ENCODE peak calls at places on chromosomes 2 and 18, in seven cellular contexts. F is lung microvascular endothelial cell, Y is GOT3, Q is right cardiac atrium, V is AG09319, D is GM12892, S is SK-MEL-5. R is an unnamed sample.

GRCh38 chr2:9099341-9099751 is 95.9 kb upstream of the MBOAT2 start:
- DNase-seq in F (no peak), Y (no peak), Q (no peak), V (no peak), D (peak), S (no peak), R (no peak)

GRCh38 chr2:70516596-70516995 is 37.0 kb downstream of the TGFA start:
- DNase-seq in F (peak), Y (no peak), Q (no peak), V (no peak), D (peak), S (no peak), R (no peak)

GRCh38 chr2:241680827-241681599 is 5.6 kb downstream of the DTYMK start:
- DNase-seq in F (peak), Y (peak), Q (no peak), V (peak), D (no peak), S (peak), R (no peak)

GRCh38 chr2:160365691-160366367 is 127.8 kb downstream of the RBMS1 start:
- DNase-seq in F (no peak), Y (no peak), Q (peak), V (no peak), D (no peak), S (no peak), R (peak)

GRCh38 chr2:240426797-240427721 is 8.4 kb upstream of the GPC1 start:
- DNase-seq in F (no peak), Y (no peak), Q (no peak), V (no peak), D (no peak), S (no peak), R (peak)

GRCh38 chr2:226673314-226673723 is 126.3 kb downstream of the IRS1 start:
- DNase-seq in F (no peak), Y (no peak), Q (no peak), V (peak), D (no peak), S (peak), R (no peak)

GRCh38 chr18:24731981-24732380 is 271.5 kb downstream of the HRH4 start:
- DNase-seq in F (no peak), Y (no peak), Q (no peak), V (no peak), D (no peak), S (no peak), R (no peak)

GRCh38 chr2:242010567-242011513 is 141.3 kb downstream of the RTP5 start:
- DNase-seq in F (no peak), Y (no peak), Q (no peak), V (no peak), D (no peak), S (no peak), R (no peak)

GRCh38 chr18:12990128-12990485 is 1.1 kb upstream of the CEP192 start:
- DNase-seq in F (no peak), Y (no peak), Q (no peak), V (no peak), D (no peak), S (no peak), R (no peak)

GRCh38 chr2:201697899-201698298 is 545 bp downstream of the MPP4 start:
- DNase-seq in F (no peak), Y (no peak), Q (no peak), V (no peak), D (no peak), S (no peak), R (no peak)

GRCh38 chr2:38626326-38627031 is 23.8 kb upstream of the HNRNPLL start:
- DNase-seq in F (no peak), Y (no peak), Q (no peak), V (no peak), D (no peak), S (no peak), R (no peak)

GRCh38 chr2:149330127-149331022 is at the start of gene LYPD6:
- DNase-seq in F (peak), Y (peak), Q (peak), V (peak), D (peak), S (peak), R (peak)

GRCh38 chr2:47354013-47354816 is 48.7 kb upstream of the MSH2 start:
- DNase-seq in F (peak), Y (no peak), Q (no peak), V (no peak), D (no peak), S (no peak), R (no peak)

GRCh38 chr2:201466050-201466660 is 14.6 kb downstream of the STRADB start:
- DNase-seq in F (peak), Y (no peak), Q (no peak), V (peak), D (no peak), S (no peak), R (no peak)

GRCh38 chr2:46540496-46541342 is 61.4 kb downstream of the TMEM247 start:
- DNase-seq in F (peak), Y (no peak), Q (no peak), V (no peak), D (no peak), S (peak), R (peak)

GRCh38 chr2:41994177-41994576 is 53.6 kb upstream of the PKDCC start:
- DNase-seq in F (no peak), Y (no peak), Q (no peak), V (peak), D (no peak), S (no peak), R (no peak)

GRCh38 chr2:75608684-75609333 is 37.8 kb upstream of the MRPL19 start:
- DNase-seq in F (peak), Y (peak), Q (peak), V (no peak), D (peak), S (peak), R (peak)

GRCh38 chr2:233287871-233288270 is 19.7 kb upstream of the SAG start:
- DNase-seq in F (no peak), Y (no peak), Q (no peak), V (no peak), D (no peak), S (no peak), R (no peak)

GRCh38 chr2:219179601-219180465 is 1.8 kb downstream of the RETREG2 start:
- DNase-seq in F (no peak), Y (no peak), Q (no peak), V (no peak), D (no peak), S (no peak), R (no peak)

GRCh38 chr2:101133492-101134101 is 17.6 kb downstream of the TBC1D8 start:
- DNase-seq in F (no peak), Y (no peak), Q (no peak), V (no peak), D (no peak), S (no peak), R (no peak)

GRCh38 chr18:77044866-77045664 is 87.5 kb downstream of the MBP start:
- DNase-seq in F (no peak), Y (no peak), Q (no peak), V (no peak), D (no peak), S (no peak), R (no peak)

GRCh38 chr2:69054431-69054830 is 41.5 kb downstream of the ANTXR1 start:
- DNase-seq in F (no peak), Y (no peak), Q (no peak), V (no peak), D (no peak), S (no peak), R (no peak)

GRCh38 chr18:58338961-58339722 is 289.7 kb downstream of the ALPK2 start:
- DNase-seq in F (no peak), Y (no peak), Q (peak), V (no peak), D (no peak), S (no peak), R (no peak)

GRCh38 chr2:43269706-43270105 is 43.3 kb upstream of the ZFP36L2 start:
- DNase-seq in F (no peak), Y (no peak), Q (peak), V (peak), D (no peak), S (no peak), R (peak)

GRCh38 chr2:128717758-128718710 is 399.4 kb upstream of the HS6ST1 start:
- DNase-seq in F (no peak), Y (no peak), Q (peak), V (no peak), D (no peak), S (no peak), R (no peak)

GRCh38 chr2:150939087-150939486 is 322.6 kb downstream of the RBM43 start:
- DNase-seq in F (no peak), Y (no peak), Q (no peak), V (no peak), D (no peak), S (no peak), R (no peak)

GRCh38 chr18:47260924-47261701 is 9.7 kb upstream of the SKOR2 start:
- DNase-seq in F (no peak), Y (no peak), Q (no peak), V (no peak), D (no peak), S (no peak), R (no peak)